ENCODE peak calls at places on chromosomes 12 and 14, in ten cellular contexts. One of them, this sample, is unnamed.

GRCh38 chr14:97442363-97442762 is 645.2 kb downstream of the VRK1 start:
- DNase-seq in sigmoid colon: no peak
- DNase-seq in CD8-positive, alpha-beta T cell: no peak
- DNase-seq in AG04450: no peak
- DNase-seq in HL-60: no peak
- DNase-seq in body of pancreas: no peak
- DNase-seq in aorta: no peak
- DNase-seq in IMR-90: no peak
- DNase-seq in K562: no peak
- DNase-seq in pancreas: no peak
- DNase-seq in this sample: no peak

GRCh38 chr12:56676851-56677601 is 11.1 kb downstream of the PTGES3 start:
- DNase-seq in K562: no peak
- DNase-seq in HL-60: no peak
- DNase-seq in pancreas: no peak
- DNase-seq in body of pancreas: no peak
- DNase-seq in sigmoid colon: no peak
- DNase-seq in IMR-90: no peak
- DNase-seq in AG04450: no peak
- DNase-seq in aorta: no peak
- DNase-seq in CD8-positive, alpha-beta T cell: no peak
- DNase-seq in this sample: no peak

GRCh38 chr12:21813751-21814150 is 39.2 kb upstream of the KCNJ8 start:
- DNase-seq in aorta: no peak
- DNase-seq in pancreas: no peak
- DNase-seq in K562: no peak
- DNase-seq in sigmoid colon: no peak
- DNase-seq in CD8-positive, alpha-beta T cell: no peak
- DNase-seq in AG04450: no peak
- DNase-seq in IMR-90: no peak
- DNase-seq in body of pancreas: no peak
- DNase-seq in HL-60: no peak
- DNase-seq in this sample: no peak

GRCh38 chr14:102914474-102915291 is 7.8 kb upstream of the AMN start:
- DNase-seq in HL-60: no peak
- DNase-seq in body of pancreas: no peak
- DNase-seq in K562: no peak
- DNase-seq in CD8-positive, alpha-beta T cell: no peak
- DNase-seq in aorta: peak; percentile 43
- DNase-seq in pancreas: no peak
- DNase-seq in AG04450: no peak
- DNase-seq in sigmoid colon: peak; percentile 61
- DNase-seq in IMR-90: no peak
- DNase-seq in this sample: peak; percentile 73

GRCh38 chr14:92280554-92281262 is 42.3 kb upstream of the SLC24A4 start:
- DNase-seq in aorta: no peak
- DNase-seq in IMR-90: no peak
- DNase-seq in CD8-positive, alpha-beta T cell: no peak
- DNase-seq in K562: no peak
- DNase-seq in HL-60: no peak
- DNase-seq in pancreas: no peak
- DNase-seq in sigmoid colon: no peak
- DNase-seq in body of pancreas: no peak
- DNase-seq in AG04450: no peak
- DNase-seq in this sample: no peak

GRCh38 chr12:81077329-81077685 is 572 bp upstream of the ACSS3 start:
- DNase-seq in AG04450: no peak
- DNase-seq in pancreas: no peak
- DNase-seq in HL-60: no peak
- DNase-seq in aorta: no peak
- DNase-seq in IMR-90: no peak
- DNase-seq in CD8-positive, alpha-beta T cell: no peak
- DNase-seq in K562: no peak
- DNase-seq in body of pancreas: no peak
- DNase-seq in sigmoid colon: no peak
- DNase-seq in this sample: no peak

GRCh38 chr12:111893287-111893686 is 51.3 kb downstream of the MAPKAPK5 start:
- DNase-seq in pancreas: no peak
- DNase-seq in K562: no peak
- DNase-seq in aorta: no peak
- DNase-seq in HL-60: no peak
- DNase-seq in sigmoid colon: no peak
- DNase-seq in AG04450: no peak
- DNase-seq in body of pancreas: no peak
- DNase-seq in IMR-90: peak; percentile 49
- DNase-seq in CD8-positive, alpha-beta T cell: no peak
- DNase-seq in this sample: no peak

GRCh38 chr14:87468531-87468930 is 524.5 kb downstream of the GALC start:
- DNase-seq in aorta: no peak
- DNase-seq in body of pancreas: no peak
- DNase-seq in HL-60: no peak
- DNase-seq in IMR-90: no peak
- DNase-seq in AG04450: no peak
- DNase-seq in sigmoid colon: no peak
- DNase-seq in pancreas: no peak
- DNase-seq in K562: no peak
- DNase-seq in CD8-positive, alpha-beta T cell: no peak
- DNase-seq in this sample: no peak

GRCh38 chr14:52049721-52050588 is 18.9 kb downstream of the NID2 start:
- DNase-seq in HL-60: no peak
- DNase-seq in aorta: no peak
- DNase-seq in K562: no peak
- DNase-seq in CD8-positive, alpha-beta T cell: no peak
- DNase-seq in pancreas: no peak
- DNase-seq in sigmoid colon: no peak
- DNase-seq in AG04450: no peak
- DNase-seq in IMR-90: no peak
- DNase-seq in body of pancreas: no peak
- DNase-seq in this sample: no peak

GRCh38 chr12:54419088-54419887 is at the start of gene ITGA5:
- DNase-seq in aorta: peak; percentile 92
- DNase-seq in body of pancreas: peak; percentile 76
- DNase-seq in CD8-positive, alpha-beta T cell: no peak
- DNase-seq in AG04450: no peak
- DNase-seq in HL-60: peak; percentile 77
- DNase-seq in IMR-90: peak; percentile 69
- DNase-seq in sigmoid colon: peak; percentile 96
- DNase-seq in pancreas: peak; percentile 80
- DNase-seq in K562: peak; percentile 79
- DNase-seq in this sample: peak; percentile 87

GRCh38 chr12:24499151-24500146 is 449.5 kb downstream of the BCAT1 start:
- DNase-seq in AG04450: no peak
- DNase-seq in sigmoid colon: no peak
- DNase-seq in body of pancreas: no peak
- DNase-seq in CD8-positive, alpha-beta T cell: no peak
- DNase-seq in IMR-90: peak; percentile 79
- DNase-seq in K562: no peak
- DNase-seq in HL-60: no peak
- DNase-seq in pancreas: no peak
- DNase-seq in aorta: no peak
- DNase-seq in this sample: no peak

GRCh38 chr12:91662021-91662420 is 479.4 kb upstream of the DCN start:
- DNase-seq in AG04450: no peak
- DNase-seq in body of pancreas: no peak
- DNase-seq in CD8-positive, alpha-beta T cell: no peak
- DNase-seq in pancreas: no peak
- DNase-seq in aorta: no peak
- DNase-seq in IMR-90: no peak
- DNase-seq in K562: no peak
- DNase-seq in HL-60: no peak
- DNase-seq in sigmoid colon: no peak
- DNase-seq in this sample: no peak

GRCh38 chr12:69687390-69687789 is 11.7 kb downstream of the BEST3 start:
- DNase-seq in body of pancreas: no peak
- DNase-seq in K562: no peak
- DNase-seq in sigmoid colon: no peak
- DNase-seq in aorta: no peak
- DNase-seq in pancreas: no peak
- DNase-seq in CD8-positive, alpha-beta T cell: no peak
- DNase-seq in HL-60: no peak
- DNase-seq in AG04450: no peak
- DNase-seq in IMR-90: no peak
- DNase-seq in this sample: no peak

GRCh38 chr12:69688496-69689427 is 10.3 kb downstream of the BEST3 start:
- DNase-seq in AG04450: peak; percentile 51
- DNase-seq in aorta: peak; percentile 90
- DNase-seq in body of pancreas: no peak
- DNase-seq in CD8-positive, alpha-beta T cell: peak; percentile 4
- DNase-seq in K562: peak; percentile 76
- DNase-seq in IMR-90: peak; percentile 94
- DNase-seq in HL-60: no peak
- DNase-seq in sigmoid colon: no peak
- DNase-seq in pancreas: peak; percentile 11
- DNase-seq in this sample: peak; percentile 92

GRCh38 chr12:69685810-69686209 is 13.3 kb downstream of the BEST3 start:
- DNase-seq in sigmoid colon: no peak
- DNase-seq in body of pancreas: no peak
- DNase-seq in K562: no peak
- DNase-seq in IMR-90: peak; percentile 81
- DNase-seq in pancreas: no peak
- DNase-seq in HL-60: no peak
- DNase-seq in aorta: no peak
- DNase-seq in AG04450: no peak
- DNase-seq in CD8-positive, alpha-beta T cell: no peak
- DNase-seq in this sample: no peak

GRCh38 chr12:69688021-69688420 is 11.1 kb downstream of the BEST3 start:
- DNase-seq in AG04450: no peak
- DNase-seq in aorta: no peak
- DNase-seq in K562: no peak
- DNase-seq in IMR-90: peak; percentile 27
- DNase-seq in CD8-positive, alpha-beta T cell: no peak
- DNase-seq in body of pancreas: no peak
- DNase-seq in HL-60: no peak
- DNase-seq in sigmoid colon: no peak
- DNase-seq in pancreas: no peak
- DNase-seq in this sample: no peak

DNA sequence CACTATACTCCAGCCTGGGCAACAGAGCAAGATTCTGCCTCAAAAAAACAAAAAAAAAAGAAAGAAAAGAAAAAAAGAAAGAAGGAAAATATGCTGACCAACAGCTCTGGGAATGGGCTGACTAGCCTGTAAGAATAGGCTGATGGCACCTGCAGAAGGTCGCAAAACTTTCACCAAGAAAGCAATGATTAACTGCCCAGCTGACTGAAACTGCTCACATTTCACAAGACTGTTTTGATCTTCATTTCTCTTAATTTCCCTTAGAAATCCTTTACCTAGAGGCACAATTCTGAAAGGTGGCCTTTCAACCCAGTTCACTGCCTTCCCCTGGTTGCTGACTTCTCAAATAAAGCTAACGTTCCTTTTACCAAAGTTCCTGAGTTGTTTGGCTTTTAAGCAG is 12.4 kb downstream of the BEST3 start:
- DNase-seq in K562: no peak
- DNase-seq in aorta: no peak
- DNase-seq in pancreas: no peak
- DNase-seq in sigmoid colon: no peak
- DNase-seq in body of pancreas: no peak
- DNase-seq in AG04450: no peak
- DNase-seq in HL-60: no peak
- DNase-seq in IMR-90: no peak
- DNase-seq in CD8-positive, alpha-beta T cell: no peak
- DNase-seq in this sample: no peak
- H3K27ac ChIP-seq in K562: no peak overlapping the region
- H3K27ac ChIP-seq in aorta: no peak overlapping the region
- H3K27ac ChIP-seq in pancreas: no peak overlapping the region
- H3K27ac ChIP-seq in sigmoid colon: no peak overlapping the region
- H3K27ac ChIP-seq in body of pancreas: no peak overlapping the region
- H3K27ac ChIP-seq in AG04450: no peak overlapping the region
- H3K27ac ChIP-seq in HL-60: no peak overlapping the region
- H3K27ac ChIP-seq in IMR-90: no peak overlapping the region
- H3K27ac ChIP-seq in CD8-positive, alpha-beta T cell: no peak overlapping the region
- H3K27ac ChIP-seq in this sample: peak overlapping the region; percentile 78

DNA sequence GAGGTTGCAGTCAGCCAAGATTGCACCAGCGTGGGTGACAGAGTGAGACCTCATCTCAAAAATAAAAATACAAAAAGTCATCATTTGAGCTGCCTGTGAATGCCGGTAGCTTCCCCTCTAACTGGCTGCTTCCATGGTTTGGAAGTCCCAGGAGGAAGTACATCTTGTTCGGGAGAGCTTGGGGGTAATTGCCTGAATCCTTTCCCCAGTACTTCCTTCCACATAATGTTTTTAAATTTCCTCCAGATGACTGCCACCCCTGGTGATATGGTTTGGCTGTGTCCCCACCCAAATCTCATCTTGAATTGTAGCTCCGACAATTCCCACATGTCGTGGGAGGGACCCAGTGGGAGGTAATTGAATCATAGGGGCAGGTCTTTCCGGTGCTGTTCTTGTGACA is 87.3 kb downstream of the SPRING1 start:
- DNase-seq in aorta: no peak
- DNase-seq in CD8-positive, alpha-beta T cell: no peak
- DNase-seq in pancreas: no peak
- DNase-seq in HL-60: no peak
- DNase-seq in IMR-90: no peak
- DNase-seq in AG04450: no peak
- DNase-seq in K562: no peak
- DNase-seq in sigmoid colon: no peak
- DNase-seq in body of pancreas: no peak
- DNase-seq in this sample: no peak
- H3K27ac ChIP-seq in aorta: no peak overlapping the region
- H3K27ac ChIP-seq in CD8-positive, alpha-beta T cell: no peak overlapping the region
- H3K27ac ChIP-seq in pancreas: no peak overlapping the region
- H3K27ac ChIP-seq in HL-60: no peak overlapping the region
- H3K27ac ChIP-seq in IMR-90: no peak overlapping the region
- H3K27ac ChIP-seq in AG04450: no peak overlapping the region
- H3K27ac ChIP-seq in K562: no peak overlapping the region
- H3K27ac ChIP-seq in sigmoid colon: no peak overlapping the region
- H3K27ac ChIP-seq in body of pancreas: no peak overlapping the region
- H3K27ac ChIP-seq in this sample: no peak overlapping the region

GRCh38 chr12:52246720-52247621 is 13.9 kb downstream of the KRT7 start:
- DNase-seq in K562: no peak
- DNase-seq in CD8-positive, alpha-beta T cell: no peak
- DNase-seq in aorta: no peak
- DNase-seq in AG04450: no peak
- DNase-seq in sigmoid colon: peak; percentile 57
- DNase-seq in HL-60: no peak
- DNase-seq in IMR-90: no peak
- DNase-seq in pancreas: peak; percentile 79
- DNase-seq in body of pancreas: peak; percentile 86
- DNase-seq in this sample: peak; percentile 58
- H3K27ac ChIP-seq in K562: no peak overlapping the region
- H3K27ac ChIP-seq in CD8-positive, alpha-beta T cell: no peak overlapping the region
- H3K27ac ChIP-seq in aorta: peak overlapping the region; percentile 83
- H3K27ac ChIP-seq in AG04450: no peak overlapping the region
- H3K27ac ChIP-seq in sigmoid colon: peak overlapping the region; percentile 84
- H3K27ac ChIP-seq in HL-60: no peak overlapping the region
- H3K27ac ChIP-seq in IMR-90: no peak overlapping the region
- H3K27ac ChIP-seq in pancreas: peak overlapping the region; percentile 95
- H3K27ac ChIP-seq in body of pancreas: peak overlapping the region; percentile 99
- H3K27ac ChIP-seq in this sample: peak overlapping the region; percentile 99

DNA sequence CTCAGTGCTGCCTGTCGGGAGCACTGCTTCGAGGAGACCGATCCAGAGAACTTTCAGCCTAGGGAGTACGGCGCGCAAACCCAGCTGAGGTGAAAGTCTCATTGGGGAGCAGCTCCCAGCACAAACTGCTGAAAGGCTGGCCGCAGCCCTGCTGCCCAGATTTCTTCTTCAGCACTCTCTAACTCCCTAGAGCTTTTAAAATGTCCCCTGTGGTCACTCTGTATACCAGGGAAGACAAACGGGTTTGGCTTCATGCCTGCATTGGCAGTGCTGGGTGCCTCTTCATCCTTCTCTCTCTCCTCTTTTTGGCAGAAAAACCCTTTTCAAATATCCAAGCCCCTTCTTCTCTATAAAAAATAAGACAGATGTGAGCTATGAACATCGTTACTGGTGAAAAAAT is 34.9 kb downstream of the BBS10 start:
- DNase-seq in IMR-90: no peak
- DNase-seq in body of pancreas: no peak
- DNase-seq in K562: no peak
- DNase-seq in HL-60: no peak
- DNase-seq in aorta: no peak
- DNase-seq in sigmoid colon: no peak
- DNase-seq in AG04450: no peak
- DNase-seq in pancreas: no peak
- DNase-seq in CD8-positive, alpha-beta T cell: no peak
- DNase-seq in this sample: no peak
- H3K27ac ChIP-seq in IMR-90: no peak overlapping the region
- H3K27ac ChIP-seq in body of pancreas: no peak overlapping the region
- H3K27ac ChIP-seq in K562: no peak overlapping the region
- H3K27ac ChIP-seq in HL-60: no peak overlapping the region
- H3K27ac ChIP-seq in aorta: no peak overlapping the region
- H3K27ac ChIP-seq in sigmoid colon: no peak overlapping the region
- H3K27ac ChIP-seq in AG04450: no peak overlapping the region
- H3K27ac ChIP-seq in pancreas: no peak overlapping the region
- H3K27ac ChIP-seq in CD8-positive, alpha-beta T cell: no peak overlapping the region
- H3K27ac ChIP-seq in this sample: no peak overlapping the region